ENCODE peak calls at places on chromosome 15, in ten cellular contexts. G, O, S, N, T, R, L, E, P and K are unnamed samples.
A peak's percentile ranks its signal among the peaks of the same experiment; 100 is the strongest.

GRCh38 chr15:77243716-77244401 is 172.9 kb upstream of the TSPAN3 start:
- DNase-seq in T (no peak), P (no peak), R (no peak), L (no peak), S (no peak), E (no peak), O (no peak), G (no peak), N (no peak), K (no peak)

GRCh38 chr15:71752604-71753289 is 57.6 kb upstream of the NR2E3 start:
- DNase-seq in L (no peak), G (no peak), N (peak; percentile 97), E (peak; percentile 94), R (no peak), P (peak; percentile 73), T (peak; percentile 55), S (peak; percentile 93), O (peak; percentile 92), K (peak; percentile 33)

GRCh38 chr15:82832601-82833209 is 23.3 kb downstream of the WHAMM start:
- DNase-seq in L (peak; percentile 53), T (no peak), E (peak; percentile 93), P (no peak), S (peak; percentile 86), N (peak; percentile 87), R (peak; percentile 87), G (no peak), O (peak; percentile 45), K (no peak)

GRCh38 chr15:44427756-44428724 is 611 bp downstream of the CTDSPL2 start:
- DNase-seq in S (peak; percentile 47), P (peak; percentile 79), R (peak; percentile 60), O (peak; percentile 39), E (peak; percentile 65), L (no peak), T (peak; percentile 63), N (no peak), G (no peak), K (peak; percentile 55)

GRCh38 chr15:66842710-66843441 is 140.8 kb downstream of the SMAD6 start:
- DNase-seq in S (peak; percentile 89), N (peak; percentile 87), O (peak; percentile 58), L (no peak), P (no peak), T (peak; percentile 83), R (no peak), G (no peak), E (peak; percentile 59), K (no peak)

GRCh38 chr15:91263632-91264477 is 163.8 kb downstream of the SV2B start:
- DNase-seq in G (no peak), L (no peak), T (no peak), S (no peak), R (no peak), P (peak; percentile 9), O (no peak), N (no peak), E (peak; percentile 17), K (no peak)

GRCh38 chr15:100902436-100903190 is 16.5 kb upstream of the LRRK1 start:
- DNase-seq in P (no peak), E (peak; percentile 89), R (no peak), T (peak; percentile 87), L (no peak), G (no peak), O (peak; percentile 90), S (no peak), N (peak; percentile 77), K (peak; percentile 30)

GRCh38 chr15:81211376-81211775 is 14.7 kb downstream of the IL16 start:
- DNase-seq in G (no peak), N (no peak), R (no peak), E (no peak), T (no peak), L (no peak), S (no peak), P (no peak), O (no peak), K (no peak)

GRCh38 chr15:88664151-88664778 is 25.4 kb downstream of the ISG20 start:
- DNase-seq in S (no peak), L (no peak), G (peak; percentile 47), R (no peak), N (peak; percentile 47), T (no peak), E (no peak), P (peak; percentile 80), O (peak; percentile 34), K (peak; percentile 73)

GRCh38 chr15:80418892-80419537 is 14.8 kb downstream of the ARNT2 start:
- DNase-seq in L (no peak), T (peak; percentile 45), N (peak; percentile 62), R (peak; percentile 43), O (peak; percentile 16), P (peak; percentile 75), G (no peak), E (peak; percentile 72), S (peak; percentile 48), K (peak; percentile 38)

GRCh38 chr15:70034141-70034540 is 63.6 kb downstream of the TLE3 start:
- DNase-seq in E (no peak), R (no peak), G (no peak), O (no peak), T (no peak), P (no peak), N (no peak), L (no peak), S (no peak), K (no peak)

GRCh38 chr15:100940785-100941379 is 21.7 kb downstream of the LRRK1 start:
- DNase-seq in L (no peak), N (no peak), G (no peak), T (no peak), P (peak; percentile 88), O (no peak), E (no peak), S (no peak), R (no peak), K (peak; percentile 68)

GRCh38 chr15:51403072-51403878 is 61.8 kb downstream of the GLDN start:
- DNase-seq in S (peak; percentile 54), O (peak; percentile 44), T (peak; percentile 39), P (peak; percentile 73), E (peak; percentile 49), G (peak; percentile 46), R (no peak), N (peak; percentile 66), L (no peak), K (peak; percentile 4)

GRCh38 chr15:74618841-74619596 is 3.4 kb downstream of the CLK3 start:
- DNase-seq in L (no peak), S (no peak), G (no peak), E (no peak), O (no peak), P (no peak), N (no peak), R (no peak), T (no peak), K (no peak)

GRCh38 chr15:83848315-83849050 is 194.6 kb downstream of the ADAMTSL3 start:
- DNase-seq in R (no peak), N (peak; percentile 96), S (peak; percentile 82), T (no peak), E (peak; percentile 97), L (no peak), G (no peak), O (no peak), P (no peak), K (no peak)

GRCh38 chr15:72907733-72908132 is 124.2 kb upstream of the ADPGK start:
- DNase-seq in P (peak; percentile 43), S (peak; percentile 42), O (no peak), R (no peak), T (peak; percentile 47), E (no peak), L (no peak), N (no peak), G (no peak), K (no peak)

GRCh38 chr15:60345616-60346015 is 52.2 kb downstream of the ANXA2 start:
- DNase-seq in P (peak; percentile 7), T (no peak), N (no peak), S (no peak), O (no peak), L (no peak), G (no peak), R (no peak), E (no peak), K (no peak)

GRCh38 chr15:76986743-76987142 is 8.2 kb upstream of the PSTPIP1 start:
- DNase-seq in T (no peak), L (no peak), N (no peak), O (no peak), G (no peak), E (no peak), S (no peak), R (no peak), P (no peak), K (no peak)

GRCh38 chr15:79644091-79644490 is 212.0 kb downstream of the MINAR1 start:
- DNase-seq in E (peak; percentile 85), O (peak; percentile 93), T (no peak), L (no peak), G (no peak), P (no peak), S (peak; percentile 46), N (peak; percentile 65), R (no peak), K (no peak)

GRCh38 chr15:63379492-63380150 is 2.0 kb downstream of the CA12 start:
- DNase-seq in L (no peak), S (no peak), P (no peak), O (no peak), G (no peak), N (no peak), T (no peak), R (no peak), E (no peak), K (no peak)
- H2AFZ ChIP-seq in L (no peak overlapping the region), S (no peak overlapping the region), P (no peak overlapping the region), O (no peak overlapping the region), G (no peak overlapping the region), N (no peak overlapping the region), T (peak overlapping the region; percentile 81), R (peak overlapping the region; percentile 53), E (no peak overlapping the region), K (no peak overlapping the region)

DNA sequence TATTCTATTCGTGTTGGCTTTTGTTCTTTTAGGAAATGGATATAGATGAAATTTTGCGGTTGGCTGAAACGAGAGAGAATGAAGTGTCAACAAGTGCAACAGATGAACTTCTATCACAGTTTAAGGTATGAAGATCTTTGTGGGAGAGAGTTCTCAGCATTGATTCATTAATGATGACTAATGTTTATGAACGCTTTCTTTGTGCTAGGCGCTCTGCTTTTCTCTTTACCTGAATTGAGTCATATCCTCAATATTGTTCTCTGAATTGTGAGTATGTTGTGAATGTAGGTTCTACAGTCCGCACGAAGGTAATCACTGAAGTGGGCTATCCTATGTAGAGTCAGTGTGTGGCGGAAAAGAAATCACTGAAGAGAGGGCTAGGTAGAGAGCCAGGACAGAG is 81.2 kb downstream of the CHD2 start:
- DNase-seq in N (no peak), L (no peak), O (peak; percentile 36), R (peak; percentile 89), E (no peak), P (no peak), S (no peak), T (no peak), G (no peak), K (no peak)
- H3K36me3 ChIP-seq in N (peaks cover 19% of the 10 kb centered on the region), L (peaks cover 48% of the 10 kb centered on the region), O (peaks cover 43% of the 10 kb centered on the region), R (peaks cover 85% of the 10 kb centered on the region), E (peaks cover 67% of the 10 kb centered on the region), P (peaks cover 46% of the 10 kb centered on the region), S (peaks cover 97% of the 10 kb centered on the region), T (peaks cover 97% of the 10 kb centered on the region), G (peaks cover 33% of the 10 kb centered on the region), K (peaks cover 98% of the 10 kb centered on the region)

GRCh38 chr15:50144342-50145120 is 25.5 kb upstream of the ATP8B4 start:
- DNase-seq in G (no peak), S (no peak), O (no peak), N (peak; percentile 35), R (no peak), T (no peak), L (no peak), P (no peak), E (no peak), K (no peak)
- H2AFZ ChIP-seq in G (no peak overlapping the region), S (no peak overlapping the region), O (no peak overlapping the region), N (no peak overlapping the region), R (no peak overlapping the region), T (peak overlapping the region; percentile 10), L (no peak overlapping the region), P (no peak overlapping the region), E (no peak overlapping the region), K (no peak overlapping the region)

GRCh38 chr15:41703120-41703519 is 42.9 kb downstream of the MGA start:
- DNase-seq in S (no peak), E (no peak), G (no peak), N (no peak), P (no peak), O (no peak), T (no peak), L (no peak), R (no peak), K (no peak)
- H3K36me3 ChIP-seq in S (peaks cover 48% of the 10 kb centered on the region), E (peaks cover 7% of the 10 kb centered on the region), G (no peaks in the 10 kb centered on the region), N (no peaks in the 10 kb centered on the region), P (peaks cover 34% of the 10 kb centered on the region), O (no peaks in the 10 kb centered on the region), T (peaks cover 51% of the 10 kb centered on the region), L (peaks cover 3% of the 10 kb centered on the region), R (no peaks in the 10 kb centered on the region), K (peaks cover 85% of the 10 kb centered on the region)